ENCODE peak calls at places on chromosomes 6 and 20, in nine cellular contexts. I, F, W, A, M, E, V, L and S are unnamed samples.
A peak's percentile ranks its signal among the peaks of the same experiment; 100 is the strongest.

GRCh38 chr6:106025655-106026054 is 60.5 kb upstream of the PRDM1 start:
- DNase-seq in I (no peak), L (no peak), V (no peak), M (no peak), A (no peak), W (no peak), F (no peak), E (no peak), S (no peak)

GRCh38 chr20:53763707-53764415 is 170.2 kb upstream of the ZNF217 start:
- DNase-seq in A (peak; percentile 61), F (peak; percentile 26), W (peak; percentile 52), E (no peak), L (no peak), I (no peak), M (no peak), V (peak; percentile 57), S (no peak)

GRCh38 chr6:164262348-164262747 is 847.8 kb downstream of the QKI start:
- DNase-seq in L (no peak), M (no peak), F (no peak), E (no peak), W (no peak), A (no peak), V (no peak), I (no peak), S (no peak)

GRCh38 chr20:46119028-46119546 is 973 bp downstream of the CD40 start:
- DNase-seq in F (no peak), A (peak; percentile 23), L (no peak), I (no peak), W (no peak), V (no peak), E (no peak), M (no peak), S (no peak)

GRCh38 chr6:73519943-73520687 is 717 bp downstream of the EEF1A1 start:
- DNase-seq in L (peak; percentile 64), W (peak; percentile 40), F (peak; percentile 38), A (peak; percentile 86), I (peak; percentile 73), E (peak; percentile 70), M (peak; percentile 68), V (no peak), S (peak; percentile 90)

GRCh38 chr20:60244373-60245146 is 286.3 kb downstream of the CDH26 start:
- DNase-seq in V (no peak), F (no peak), L (no peak), W (no peak), E (no peak), I (no peak), M (no peak), A (no peak), S (no peak)

GRCh38 chr6:144264270-144265060 is 20.7 kb upstream of the UTRN start:
- DNase-seq in I (no peak), V (peak; percentile 64), W (no peak), M (no peak), A (peak; percentile 87), F (no peak), L (no peak), E (no peak), S (no peak)

GRCh38 chr6:100347901-100348550 is 116.7 kb downstream of the SIM1 start:
- DNase-seq in V (no peak), A (peak; percentile 20), I (no peak), W (no peak), E (no peak), F (no peak), M (no peak), L (no peak), S (no peak)

GRCh38 chr6:34386316-34387137 is 5.9 kb downstream of the NUDT3 start:
- DNase-seq in A (peak; percentile 76), F (no peak), W (no peak), E (no peak), I (no peak), L (no peak), V (no peak), M (no peak), S (no peak)

GRCh38 chr6:147257760-147258159 is 53.5 kb downstream of the STXBP5 start:
- DNase-seq in L (no peak), V (no peak), I (no peak), E (no peak), M (no peak), A (no peak), W (no peak), F (no peak), S (no peak)

GRCh38 chr6:151858294-151858693 is 50.8 kb downstream of the ESR1 start:
- DNase-seq in E (no peak), W (no peak), F (no peak), A (no peak), M (no peak), L (no peak), I (no peak), V (no peak), S (no peak)

GRCh38 chr6:165049362-165049761 is 260.0 kb downstream of the C6orf118 start:
- DNase-seq in V (no peak), L (no peak), M (no peak), A (no peak), I (peak; percentile 2), F (peak; percentile 88), W (no peak), E (no peak), S (no peak)

GRCh38 chr20:3245156-3245555 is 6.2 kb upstream of the SLC4A11 start:
- DNase-seq in A (no peak), M (no peak), F (no peak), W (no peak), L (no peak), I (no peak), E (no peak), V (no peak), S (no peak)

GRCh38 chr6:168711049-168711640 is 270.2 kb downstream of the SMOC2 start:
- DNase-seq in F (no peak), E (no peak), L (no peak), W (no peak), A (no peak), M (no peak), I (no peak), V (no peak), S (no peak)

GRCh38 chr6:137951064-137951597 is 84.1 kb downstream of the TNFAIP3 start:
- DNase-seq in W (no peak), A (no peak), F (no peak), L (no peak), V (no peak), E (no peak), M (no peak), I (no peak), S (no peak)

GRCh38 chr6:145483191-145483996 is 251.9 kb downstream of the EPM2A start:
- DNase-seq in A (no peak), I (no peak), F (no peak), V (peak; percentile 3), L (no peak), E (no peak), M (no peak), W (no peak), S (no peak)

GRCh38 chr6:87623248-87623647 is 33.3 kb downstream of the ORC3 start:
- DNase-seq in V (no peak), L (no peak), F (no peak), I (no peak), E (no peak), M (no peak), A (peak; percentile 60), W (no peak), S (no peak)

GRCh38 chr6:158686791-158687381 is 37.0 kb downstream of the SYTL3 start:
- DNase-seq in V (no peak), L (no peak), E (peak; percentile 55), M (peak; percentile 34), I (peak; percentile 61), W (no peak), A (no peak), F (no peak), S (peak; percentile 70)

GRCh38 chr6:122722746-122723145 is 56.8 kb upstream of the FABP7 start:
- DNase-seq in E (no peak), W (no peak), L (no peak), A (peak; percentile 32), I (no peak), F (no peak), M (no peak), V (no peak), S (no peak)

GRCh38 chr6:72246926-72247325 is 360.6 kb downstream of the RIMS1 start:
- DNase-seq in V (no peak), F (no peak), W (no peak), E (no peak), L (no peak), A (no peak), I (no peak), M (no peak), S (no peak)

GRCh38 chr6:16334671-16335070 is 96.3 kb downstream of the GMPR start:
- DNase-seq in L (no peak), V (peak; percentile 19), A (peak; percentile 69), I (no peak), F (no peak), E (no peak), W (no peak), M (no peak), S (no peak)

GRCh38 chr6:89997456-89998445 is 103.5 kb downstream of the GJA10 start:
- DNase-seq in I (no peak), F (no peak), W (no peak), A (no peak), M (no peak), L (no peak), E (no peak), V (no peak), S (no peak)

GRCh38 chr6:165661416-165662001 is 1.5 kb downstream of the PDE10A start:
- DNase-seq in L (no peak), F (no peak), W (no peak), M (no peak), A (peak; percentile 16), V (no peak), E (no peak), I (no peak), S (no peak)

GRCh38 chr6:87825865-87826264 is 123.8 kb upstream of the AKIRIN2 start:
- DNase-seq in V (no peak), F (no peak), M (no peak), L (no peak), E (no peak), A (peak; percentile 7), W (no peak), I (no peak), S (no peak)

GRCh38 chr20:20549699-20550098 is 162.7 kb downstream of the RALGAPA2 start:
- DNase-seq in M (no peak), E (no peak), W (no peak), A (no peak), I (no peak), L (no peak), F (no peak), V (no peak), S (no peak)

GRCh38 chr6:131950767-131951575 is at the start of gene CCN2:
- DNase-seq in L (peak; percentile 77), I (no peak), W (no peak), M (no peak), F (peak; percentile 95), V (peak; percentile 83), E (no peak), A (peak; percentile 100), S (no peak)

GRCh38 chr6:46501136-46502089 is 10.2 kb upstream of the RCAN2 start:
- DNase-seq in F (no peak), E (no peak), W (no peak), A (no peak), M (no peak), L (no peak), V (no peak), I (no peak), S (no peak)

GRCh38 chr6:149545258-149545753 is 537 bp downstream of the PPIL4 start:
- DNase-seq in I (peak; percentile 59), V (no peak), W (no peak), F (peak; percentile 28), A (peak; percentile 79), M (peak; percentile 46), E (peak; percentile 65), L (peak; percentile 19), S (no peak)

GRCh38 chr6:156776841-156777576 is at the start of gene ARID1B:
- DNase-seq in F (peak; percentile 66), W (peak; percentile 90), M (peak; percentile 77), A (peak; percentile 87), L (peak; percentile 85), I (peak; percentile 75), E (peak; percentile 77), V (peak; percentile 33), S (peak; percentile 81)